ENCODE peak calls at places on chromosomes 7 and 10, in four cellular contexts. Q is activated CD4-positive, alpha-beta T cell treated with anti-CD3 and anti-CD28 coated beads, Interleukin-2, amount 50 U/mL, for 1 hour; K is stimulated activated CD8-positive, alpha-beta memory T cell treated with anti-CD3 and anti-CD28 coated beads, Interleukin-12 subunit alpha, Interleukin-12 subunit beta, amount 100 ng/mL, for 4 hours; P is NCI-H1092 treated with DMSO at 0.1 percent for 48 hours. L is an unnamed sample.

GRCh38 chr10:124032982-124033886 is 60.2 kb downstream of the CHST15 start:
- DNase-seq in P (no peak), K (no peak), Q (no peak), L (no peak)

GRCh38 chr7:16129431-16130126 is 291.8 kb downstream of the CRPPA start:
- DNase-seq in Q (no peak), P (no peak), K (no peak), L (no peak)

GRCh38 chr7:31203551-31203950 is 137.0 kb downstream of the NEUROD6 start:
- DNase-seq in Q (no peak), P (no peak), K (no peak), L (no peak)

GRCh38 chr10:133198621-133199487 is 31.2 kb upstream of the UTF1 start:
- DNase-seq in Q (no peak), K (no peak), P (no peak), L (no peak)

GRCh38 chr10:19048901-19049300 is 300 bp downstream of the MALRD1 start:
- DNase-seq in P (no peak), K (no peak), Q (no peak), L (no peak)

GRCh38 chr10:7264313-7264741 is 146.5 kb downstream of the SFMBT2 start:
- DNase-seq in Q (no peak), P (no peak), K (no peak), L (no peak)

GRCh38 chr7:21159506-21159905 is 268.4 kb upstream of the SP4 start:
- DNase-seq in K (no peak), Q (no peak), P (no peak), L (no peak)

GRCh38 chr10:94293344-94293743 is 69.4 kb downstream of the NOC3L start:
- DNase-seq in P (no peak), Q (no peak), K (no peak), L (no peak)

GRCh38 chr7:138981332-138982203 is at the start of gene KIAA1549:
- DNase-seq in K (peak), P (peak), Q (peak), L (peak)

GRCh38 chr10:89785095-89785494 is 83.7 kb downstream of the KIF20B start:
- DNase-seq in P (no peak), K (no peak), Q (no peak), L (no peak)

GRCh38 chr10:33355267-33355666 is 20.8 kb upstream of the NRP1 start:
- DNase-seq in Q (no peak), P (no peak), K (no peak), L (no peak)

GRCh38 chr10:97571622-97572021 is 957 bp upstream of the ANKRD2 start:
- DNase-seq in Q (no peak), P (no peak), K (no peak), L (no peak)

GRCh38 chr10:70774810-70775678 is 10.1 kb downstream of the TBATA start:
- DNase-seq in Q (no peak), P (no peak), K (no peak), L (no peak)

GRCh38 chr10:99484626-99485581 is 47.8 kb upstream of the NKX2-3 start:
- DNase-seq in K (no peak), Q (no peak), P (no peak), L (peak)

GRCh38 chr10:5596611-5597341 is 69.6 kb downstream of the ASB13 start:
- DNase-seq in P (no peak), K (no peak), Q (no peak), L (no peak)

GRCh38 chr10:97922378-97922758 is 72.7 kb downstream of the GOLGA7B start:
- DNase-seq in Q (no peak), K (no peak), P (peak), L (no peak)

GRCh38 chr7:68014031-68014774 is 1017.6 kb downstream of the TYW1 start:
- DNase-seq in K (no peak), P (peak), Q (no peak), L (no peak)

GRCh38 chr10:3393958-3394357 is 221.4 kb upstream of the PITRM1 start:
- DNase-seq in P (no peak), K (no peak), Q (no peak), L (no peak)

GRCh38 chr7:35334511-35334910 is 80.6 kb upstream of the TBX20 start:
- DNase-seq in K (no peak), P (no peak), Q (no peak), L (no peak)

GRCh38 chr7:72441791-72442190 is 29.7 kb upstream of the CALN1 start:
- DNase-seq in K (no peak), Q (no peak), P (no peak), L (no peak)

GRCh38 chr10:13961096-13961495 is 369.6 kb downstream of the FRMD4A start:
- DNase-seq in K (no peak), Q (no peak), P (no peak), L (no peak)

GRCh38 chr7:72336887-72337821 is 75.0 kb downstream of the CALN1 start:
- DNase-seq in K (no peak), P (no peak), Q (no peak), L (peak)

GRCh38 chr10:73649876-73650536 is 5.8 kb downstream of the SYNPO2L start:
- DNase-seq in P (no peak), K (no peak), Q (no peak), L (no peak)

GRCh38 chr7:72278550-72278949 is 133.6 kb downstream of the CALN1 start:
- DNase-seq in K (no peak), Q (no peak), P (no peak), L (no peak)

GRCh38 chr7:24456526-24457214 is 116.6 kb upstream of the PALS2 start:
- DNase-seq in K (no peak), Q (no peak), P (peak), L (no peak)

GRCh38 chr7:69246758-69247157 is 351.5 kb upstream of the AUTS2 start:
- DNase-seq in Q (no peak), P (no peak), K (no peak), L (no peak)

GRCh38 chr10:84224411-84225028 is 824 bp downstream of the LRIT2 start:
- DNase-seq in K (no peak), P (no peak), Q (no peak), L (peak)

GRCh38 chr10:98433881-98434732 is 12.6 kb downstream of the HPS1 start:
- DNase-seq in P (no peak), K (no peak), Q (no peak), L (no peak)

GRCh38 chr10:4767033-4767814 is 58.8 kb upstream of the AKR1E2 start:
- DNase-seq in K (no peak), Q (no peak), P (peak), L (no peak)

GRCh38 chr7:613442-614140 is 93.9 kb upstream of the PDGFA start:
- DNase-seq in P (no peak), K (no peak), Q (no peak), L (no peak)

L was measured in WTC11.